ENCODE peak calls at places on chromosomes 13 and 19, in eight cellular contexts. One of them, this sample, is unnamed.

GRCh38 chr13:83810136-83810535 is 72.1 kb downstream of the SLITRK1 start:
- DNase-seq in activated CD4-positive, alpha-beta T cell treated with anti-CD3 and anti-CD28 coated beads, Interleukin-2, amount 10 ng/mL, durations not matched to agents 24 days and 14 days: no peak
- DNase-seq in dorsolateral prefrontal cortex: no peak
- DNase-seq in retinal pigment epithelial cell: no peak
- DNase-seq in neural crest cell: no peak
- DNase-seq in thoracic aorta: no peak
- DNase-seq in HAP-1: no peak
- DNase-seq in Calu3: no peak
- DNase-seq in this sample: no peak

GRCh38 chr19:47239610-47240296 is 8.8 kb upstream of the BBC3 start:
- DNase-seq in activated CD4-positive, alpha-beta T cell treated with anti-CD3 and anti-CD28 coated beads, Interleukin-2, amount 10 ng/mL, durations not matched to agents 24 days and 14 days: peak
- DNase-seq in dorsolateral prefrontal cortex: peak
- DNase-seq in retinal pigment epithelial cell: no peak
- DNase-seq in neural crest cell: peak
- DNase-seq in thoracic aorta: no peak
- DNase-seq in HAP-1: no peak
- DNase-seq in Calu3: peak
- DNase-seq in this sample: peak

GRCh38 chr19:58386166-58386575 is 898 bp upstream of the RPS5 start:
- DNase-seq in activated CD4-positive, alpha-beta T cell treated with anti-CD3 and anti-CD28 coated beads, Interleukin-2, amount 10 ng/mL, durations not matched to agents 24 days and 14 days: no peak
- DNase-seq in dorsolateral prefrontal cortex: no peak
- DNase-seq in retinal pigment epithelial cell: no peak
- DNase-seq in neural crest cell: no peak
- DNase-seq in thoracic aorta: no peak
- DNase-seq in HAP-1: no peak
- DNase-seq in Calu3: peak
- DNase-seq in this sample: no peak

GRCh38 chr13:36421447-36421846 is 10.8 kb upstream of the CCNA1 start:
- DNase-seq in activated CD4-positive, alpha-beta T cell treated with anti-CD3 and anti-CD28 coated beads, Interleukin-2, amount 10 ng/mL, durations not matched to agents 24 days and 14 days: peak
- DNase-seq in dorsolateral prefrontal cortex: no peak
- DNase-seq in retinal pigment epithelial cell: no peak
- DNase-seq in neural crest cell: no peak
- DNase-seq in thoracic aorta: no peak
- DNase-seq in HAP-1: no peak
- DNase-seq in Calu3: no peak
- DNase-seq in this sample: no peak

GRCh38 chr13:40109324-40109958 is 454.0 kb downstream of the COG6 start:
- DNase-seq in activated CD4-positive, alpha-beta T cell treated with anti-CD3 and anti-CD28 coated beads, Interleukin-2, amount 10 ng/mL, durations not matched to agents 24 days and 14 days: no peak
- DNase-seq in dorsolateral prefrontal cortex: no peak
- DNase-seq in retinal pigment epithelial cell: peak
- DNase-seq in neural crest cell: no peak
- DNase-seq in thoracic aorta: no peak
- DNase-seq in HAP-1: no peak
- DNase-seq in Calu3: peak
- DNase-seq in this sample: no peak

GRCh38 chr13:34776984-34777913 is 164.8 kb upstream of the NBEA start:
- DNase-seq in activated CD4-positive, alpha-beta T cell treated with anti-CD3 and anti-CD28 coated beads, Interleukin-2, amount 10 ng/mL, durations not matched to agents 24 days and 14 days: no peak
- DNase-seq in dorsolateral prefrontal cortex: no peak
- DNase-seq in retinal pigment epithelial cell: no peak
- DNase-seq in neural crest cell: no peak
- DNase-seq in thoracic aorta: no peak
- DNase-seq in HAP-1: peak
- DNase-seq in Calu3: no peak
- DNase-seq in this sample: no peak

GRCh38 chr19:47619763-47620162 is 10.8 kb downstream of the BICRA start:
- DNase-seq in activated CD4-positive, alpha-beta T cell treated with anti-CD3 and anti-CD28 coated beads, Interleukin-2, amount 10 ng/mL, durations not matched to agents 24 days and 14 days: no peak
- DNase-seq in dorsolateral prefrontal cortex: no peak
- DNase-seq in retinal pigment epithelial cell: no peak
- DNase-seq in neural crest cell: no peak
- DNase-seq in thoracic aorta: no peak
- DNase-seq in HAP-1: no peak
- DNase-seq in Calu3: no peak
- DNase-seq in this sample: no peak

GRCh38 chr19:34173145-34173956 is 1.0 kb downstream of the LSM14A start:
- DNase-seq in activated CD4-positive, alpha-beta T cell treated with anti-CD3 and anti-CD28 coated beads, Interleukin-2, amount 10 ng/mL, durations not matched to agents 24 days and 14 days: no peak
- DNase-seq in dorsolateral prefrontal cortex: no peak
- DNase-seq in retinal pigment epithelial cell: no peak
- DNase-seq in neural crest cell: peak
- DNase-seq in thoracic aorta: no peak
- DNase-seq in HAP-1: peak
- DNase-seq in Calu3: peak
- DNase-seq in this sample: peak

GRCh38 chr19:38952395-38953165 is 21.8 kb downstream of the MRPS12 start:
- DNase-seq in activated CD4-positive, alpha-beta T cell treated with anti-CD3 and anti-CD28 coated beads, Interleukin-2, amount 10 ng/mL, durations not matched to agents 24 days and 14 days: peak
- DNase-seq in dorsolateral prefrontal cortex: no peak
- DNase-seq in retinal pigment epithelial cell: no peak
- DNase-seq in neural crest cell: peak
- DNase-seq in thoracic aorta: no peak
- DNase-seq in HAP-1: peak
- DNase-seq in Calu3: peak
- DNase-seq in this sample: peak

GRCh38 chr13:102870677-102871415 is 25.0 kb downstream of the ERCC5 start:
- DNase-seq in activated CD4-positive, alpha-beta T cell treated with anti-CD3 and anti-CD28 coated beads, Interleukin-2, amount 10 ng/mL, durations not matched to agents 24 days and 14 days: peak
- DNase-seq in dorsolateral prefrontal cortex: peak
- DNase-seq in retinal pigment epithelial cell: no peak
- DNase-seq in neural crest cell: peak
- DNase-seq in thoracic aorta: no peak
- DNase-seq in HAP-1: peak
- DNase-seq in Calu3: peak
- DNase-seq in this sample: peak

GRCh38 chr19:53885036-53885435 is 3.0 kb downstream of the PRKCG start:
- DNase-seq in activated CD4-positive, alpha-beta T cell treated with anti-CD3 and anti-CD28 coated beads, Interleukin-2, amount 10 ng/mL, durations not matched to agents 24 days and 14 days: no peak
- DNase-seq in dorsolateral prefrontal cortex: no peak
- DNase-seq in retinal pigment epithelial cell: no peak
- DNase-seq in neural crest cell: no peak
- DNase-seq in thoracic aorta: no peak
- DNase-seq in HAP-1: no peak
- DNase-seq in Calu3: no peak
- DNase-seq in this sample: no peak

GRCh38 chr13:101989798-101990350 is 412.0 kb downstream of the FGF14 start:
- DNase-seq in activated CD4-positive, alpha-beta T cell treated with anti-CD3 and anti-CD28 coated beads, Interleukin-2, amount 10 ng/mL, durations not matched to agents 24 days and 14 days: no peak
- DNase-seq in dorsolateral prefrontal cortex: no peak
- DNase-seq in retinal pigment epithelial cell: peak
- DNase-seq in neural crest cell: no peak
- DNase-seq in thoracic aorta: no peak
- DNase-seq in HAP-1: no peak
- DNase-seq in Calu3: no peak
- DNase-seq in this sample: no peak

GRCh38 chr13:102693781-102694180 is 1.1 kb downstream of the METTL21C start:
- DNase-seq in activated CD4-positive, alpha-beta T cell treated with anti-CD3 and anti-CD28 coated beads, Interleukin-2, amount 10 ng/mL, durations not matched to agents 24 days and 14 days: no peak
- DNase-seq in dorsolateral prefrontal cortex: no peak
- DNase-seq in retinal pigment epithelial cell: no peak
- DNase-seq in neural crest cell: no peak
- DNase-seq in thoracic aorta: no peak
- DNase-seq in HAP-1: no peak
- DNase-seq in Calu3: no peak
- DNase-seq in this sample: no peak

GRCh38 chr19:10193666-10194499 is 870 bp downstream of the DNMT1 start:
- DNase-seq in activated CD4-positive, alpha-beta T cell treated with anti-CD3 and anti-CD28 coated beads, Interleukin-2, amount 10 ng/mL, durations not matched to agents 24 days and 14 days: no peak
- DNase-seq in dorsolateral prefrontal cortex: no peak
- DNase-seq in retinal pigment epithelial cell: no peak
- DNase-seq in neural crest cell: no peak
- DNase-seq in thoracic aorta: no peak
- DNase-seq in HAP-1: peak
- DNase-seq in Calu3: no peak
- DNase-seq in this sample: peak

GRCh38 chr13:59088716-59089115 is 1075.0 kb downstream of the DIAPH3 start:
- DNase-seq in activated CD4-positive, alpha-beta T cell treated with anti-CD3 and anti-CD28 coated beads, Interleukin-2, amount 10 ng/mL, durations not matched to agents 24 days and 14 days: no peak
- DNase-seq in dorsolateral prefrontal cortex: no peak
- DNase-seq in retinal pigment epithelial cell: no peak
- DNase-seq in neural crest cell: no peak
- DNase-seq in thoracic aorta: no peak
- DNase-seq in HAP-1: no peak
- DNase-seq in Calu3: no peak
- DNase-seq in this sample: no peak

GRCh38 chr19:38543286-38543806 is 74.4 kb downstream of the MAP4K1 start:
- DNase-seq in activated CD4-positive, alpha-beta T cell treated with anti-CD3 and anti-CD28 coated beads, Interleukin-2, amount 10 ng/mL, durations not matched to agents 24 days and 14 days: no peak
- DNase-seq in dorsolateral prefrontal cortex: no peak
- DNase-seq in retinal pigment epithelial cell: no peak
- DNase-seq in neural crest cell: no peak
- DNase-seq in thoracic aorta: no peak
- DNase-seq in HAP-1: no peak
- DNase-seq in Calu3: no peak
- DNase-seq in this sample: no peak

GRCh38 chr19:46081928-46082727 is 41.3 kb upstream of the IGFL4 start:
- DNase-seq in activated CD4-positive, alpha-beta T cell treated with anti-CD3 and anti-CD28 coated beads, Interleukin-2, amount 10 ng/mL, durations not matched to agents 24 days and 14 days: peak
- DNase-seq in dorsolateral prefrontal cortex: no peak
- DNase-seq in retinal pigment epithelial cell: no peak
- DNase-seq in neural crest cell: peak
- DNase-seq in thoracic aorta: no peak
- DNase-seq in HAP-1: peak
- DNase-seq in Calu3: peak
- DNase-seq in this sample: peak

GRCh38 chr13:98293103-98293502 is 116.0 kb upstream of the RNF113B start:
- DNase-seq in activated CD4-positive, alpha-beta T cell treated with anti-CD3 and anti-CD28 coated beads, Interleukin-2, amount 10 ng/mL, durations not matched to agents 24 days and 14 days: no peak
- DNase-seq in dorsolateral prefrontal cortex: no peak
- DNase-seq in retinal pigment epithelial cell: no peak
- DNase-seq in neural crest cell: no peak
- DNase-seq in thoracic aorta: no peak
- DNase-seq in HAP-1: no peak
- DNase-seq in Calu3: no peak
- DNase-seq in this sample: no peak

GRCh38 chr13:101455863-101456262 is 3.4 kb downstream of the ITGBL1 start:
- DNase-seq in activated CD4-positive, alpha-beta T cell treated with anti-CD3 and anti-CD28 coated beads, Interleukin-2, amount 10 ng/mL, durations not matched to agents 24 days and 14 days: no peak
- DNase-seq in dorsolateral prefrontal cortex: no peak
- DNase-seq in retinal pigment epithelial cell: peak
- DNase-seq in neural crest cell: no peak
- DNase-seq in thoracic aorta: no peak
- DNase-seq in HAP-1: no peak
- DNase-seq in Calu3: no peak
- DNase-seq in this sample: no peak

GRCh38 chr13:46751811-46752635 is 44.9 kb downstream of the ESD start:
- DNase-seq in activated CD4-positive, alpha-beta T cell treated with anti-CD3 and anti-CD28 coated beads, Interleukin-2, amount 10 ng/mL, durations not matched to agents 24 days and 14 days: peak
- DNase-seq in dorsolateral prefrontal cortex: peak
- DNase-seq in retinal pigment epithelial cell: no peak
- DNase-seq in neural crest cell: no peak
- DNase-seq in thoracic aorta: no peak
- DNase-seq in HAP-1: no peak
- DNase-seq in Calu3: no peak
- DNase-seq in this sample: no peak

GRCh38 chr13:52599037-52599852 is 43.0 kb upstream of the HNRNPA1L2 start:
- DNase-seq in activated CD4-positive, alpha-beta T cell treated with anti-CD3 and anti-CD28 coated beads, Interleukin-2, amount 10 ng/mL, durations not matched to agents 24 days and 14 days: no peak
- DNase-seq in dorsolateral prefrontal cortex: no peak
- DNase-seq in retinal pigment epithelial cell: no peak
- DNase-seq in neural crest cell: no peak
- DNase-seq in thoracic aorta: no peak
- DNase-seq in HAP-1: peak
- DNase-seq in Calu3: no peak
- DNase-seq in this sample: peak

GRCh38 chr19:46748325-46749109 is 2.3 kb upstream of the STRN4 start:
- DNase-seq in activated CD4-positive, alpha-beta T cell treated with anti-CD3 and anti-CD28 coated beads, Interleukin-2, amount 10 ng/mL, durations not matched to agents 24 days and 14 days: peak
- DNase-seq in dorsolateral prefrontal cortex: no peak
- DNase-seq in retinal pigment epithelial cell: no peak
- DNase-seq in neural crest cell: peak
- DNase-seq in thoracic aorta: no peak
- DNase-seq in HAP-1: peak
- DNase-seq in Calu3: peak
- DNase-seq in this sample: peak

GRCh38 chr19:10800488-10800887 is 35.5 kb downstream of the TMED1 start:
- DNase-seq in activated CD4-positive, alpha-beta T cell treated with anti-CD3 and anti-CD28 coated beads, Interleukin-2, amount 10 ng/mL, durations not matched to agents 24 days and 14 days: no peak
- DNase-seq in dorsolateral prefrontal cortex: peak
- DNase-seq in retinal pigment epithelial cell: no peak
- DNase-seq in neural crest cell: no peak
- DNase-seq in thoracic aorta: no peak
- DNase-seq in HAP-1: no peak
- DNase-seq in Calu3: no peak
- DNase-seq in this sample: no peak

GRCh38 chr19:14954071-14954655 is 12.9 kb downstream of the OR7C2 start:
- DNase-seq in activated CD4-positive, alpha-beta T cell treated with anti-CD3 and anti-CD28 coated beads, Interleukin-2, amount 10 ng/mL, durations not matched to agents 24 days and 14 days: no peak
- DNase-seq in dorsolateral prefrontal cortex: no peak
- DNase-seq in retinal pigment epithelial cell: no peak
- DNase-seq in neural crest cell: no peak
- DNase-seq in thoracic aorta: no peak
- DNase-seq in HAP-1: peak
- DNase-seq in Calu3: peak
- DNase-seq in this sample: no peak

GRCh38 chr13:22055259-22055658 is 384.4 kb downstream of the FGF9 start:
- DNase-seq in activated CD4-positive, alpha-beta T cell treated with anti-CD3 and anti-CD28 coated beads, Interleukin-2, amount 10 ng/mL, durations not matched to agents 24 days and 14 days: no peak
- DNase-seq in dorsolateral prefrontal cortex: no peak
- DNase-seq in retinal pigment epithelial cell: no peak
- DNase-seq in neural crest cell: no peak
- DNase-seq in thoracic aorta: no peak
- DNase-seq in HAP-1: no peak
- DNase-seq in Calu3: no peak
- DNase-seq in this sample: no peak

GRCh38 chr19:56840452-56841193 is at the start of the genes PEG3 and ZIM2:
- DNase-seq in activated CD4-positive, alpha-beta T cell treated with anti-CD3 and anti-CD28 coated beads, Interleukin-2, amount 10 ng/mL, durations not matched to agents 24 days and 14 days: no peak
- DNase-seq in dorsolateral prefrontal cortex: peak
- DNase-seq in retinal pigment epithelial cell: no peak
- DNase-seq in neural crest cell: no peak
- DNase-seq in thoracic aorta: peak
- DNase-seq in HAP-1: no peak
- DNase-seq in Calu3: no peak
- DNase-seq in this sample: no peak

GRCh38 chr13:111564657-111565056 is 244.2 kb downstream of the TEX29 start:
- DNase-seq in activated CD4-positive, alpha-beta T cell treated with anti-CD3 and anti-CD28 coated beads, Interleukin-2, amount 10 ng/mL, durations not matched to agents 24 days and 14 days: no peak
- DNase-seq in dorsolateral prefrontal cortex: no peak
- DNase-seq in retinal pigment epithelial cell: no peak
- DNase-seq in neural crest cell: no peak
- DNase-seq in thoracic aorta: no peak
- DNase-seq in HAP-1: no peak
- DNase-seq in Calu3: no peak
- DNase-seq in this sample: no peak

GRCh38 chr19:18596752-18597157 is 8.2 kb downstream of the REX1BD start:
- DNase-seq in activated CD4-positive, alpha-beta T cell treated with anti-CD3 and anti-CD28 coated beads, Interleukin-2, amount 10 ng/mL, durations not matched to agents 24 days and 14 days: peak
- DNase-seq in dorsolateral prefrontal cortex: no peak
- DNase-seq in retinal pigment epithelial cell: no peak
- DNase-seq in neural crest cell: no peak
- DNase-seq in thoracic aorta: no peak
- DNase-seq in HAP-1: peak
- DNase-seq in Calu3: peak
- DNase-seq in this sample: no peak

GRCh38 chr19:18118420-18119242 is 21.1 kb downstream of the MAST3 start:
- DNase-seq in activated CD4-positive, alpha-beta T cell treated with anti-CD3 and anti-CD28 coated beads, Interleukin-2, amount 10 ng/mL, durations not matched to agents 24 days and 14 days: peak
- DNase-seq in dorsolateral prefrontal cortex: no peak
- DNase-seq in retinal pigment epithelial cell: no peak
- DNase-seq in neural crest cell: no peak
- DNase-seq in thoracic aorta: no peak
- DNase-seq in HAP-1: no peak
- DNase-seq in Calu3: no peak
- DNase-seq in this sample: no peak

GRCh38 chr13:24040835-24041234 is 119.7 kb upstream of the SPATA13 start:
- DNase-seq in activated CD4-positive, alpha-beta T cell treated with anti-CD3 and anti-CD28 coated beads, Interleukin-2, amount 10 ng/mL, durations not matched to agents 24 days and 14 days: no peak
- DNase-seq in dorsolateral prefrontal cortex: no peak
- DNase-seq in retinal pigment epithelial cell: no peak
- DNase-seq in neural crest cell: no peak
- DNase-seq in thoracic aorta: no peak
- DNase-seq in HAP-1: no peak
- DNase-seq in Calu3: no peak
- DNase-seq in this sample: no peak

GRCh38 chr13:23949200-23949599 is 51.9 kb upstream of the C1QTNF9B start:
- DNase-seq in activated CD4-positive, alpha-beta T cell treated with anti-CD3 and anti-CD28 coated beads, Interleukin-2, amount 10 ng/mL, durations not matched to agents 24 days and 14 days: no peak
- DNase-seq in dorsolateral prefrontal cortex: no peak
- DNase-seq in retinal pigment epithelial cell: no peak
- DNase-seq in neural crest cell: no peak
- DNase-seq in thoracic aorta: no peak
- DNase-seq in HAP-1: no peak
- DNase-seq in Calu3: no peak
- DNase-seq in this sample: no peak

GRCh38 chr13:110194456-110194855 is 112.5 kb downstream of the COL4A1 start:
- DNase-seq in activated CD4-positive, alpha-beta T cell treated with anti-CD3 and anti-CD28 coated beads, Interleukin-2, amount 10 ng/mL, durations not matched to agents 24 days and 14 days: no peak
- DNase-seq in dorsolateral prefrontal cortex: no peak
- DNase-seq in retinal pigment epithelial cell: no peak
- DNase-seq in neural crest cell: no peak
- DNase-seq in thoracic aorta: no peak
- DNase-seq in HAP-1: no peak
- DNase-seq in Calu3: no peak
- DNase-seq in this sample: no peak

GRCh38 chr19:38975214-38975860 is at the start of gene FBXO17:
- DNase-seq in activated CD4-positive, alpha-beta T cell treated with anti-CD3 and anti-CD28 coated beads, Interleukin-2, amount 10 ng/mL, durations not matched to agents 24 days and 14 days: no peak
- DNase-seq in dorsolateral prefrontal cortex: peak
- DNase-seq in retinal pigment epithelial cell: no peak
- DNase-seq in neural crest cell: peak
- DNase-seq in thoracic aorta: no peak
- DNase-seq in HAP-1: peak
- DNase-seq in Calu3: peak
- DNase-seq in this sample: peak

GRCh38 chr13:98399756-98400155 is 177.2 kb downstream of the STK24 start:
- DNase-seq in activated CD4-positive, alpha-beta T cell treated with anti-CD3 and anti-CD28 coated beads, Interleukin-2, amount 10 ng/mL, durations not matched to agents 24 days and 14 days: no peak
- DNase-seq in dorsolateral prefrontal cortex: no peak
- DNase-seq in retinal pigment epithelial cell: no peak
- DNase-seq in neural crest cell: no peak
- DNase-seq in thoracic aorta: no peak
- DNase-seq in HAP-1: no peak
- DNase-seq in Calu3: no peak
- DNase-seq in this sample: no peak